ENCODE peak calls at places on chromosomes 13 and 19, in four cellular contexts. One of them, this sample, is unnamed.

GRCh38 chr19:18420931-18421330 is 1.7 kb downstream of the SSBP4 start:
- DNase-seq in stimulated activated naive CD8-positive, alpha-beta T cell treated with anti-CD3 and anti-CD28 coated beads, Interleukin-15, Interleukin-2, amounts not matched to agents 100 U/mL and 50 U/mL, for 24 hours: no peak
- DNase-seq in LHCN-M2: no peak
- DNase-seq in dorsolateral prefrontal cortex: no peak
- DNase-seq in this sample: no peak

GRCh38 chr19:10461047-10461949 is 41.0 kb downstream of the PDE4A start:
- DNase-seq in stimulated activated naive CD8-positive, alpha-beta T cell treated with anti-CD3 and anti-CD28 coated beads, Interleukin-15, Interleukin-2, amounts not matched to agents 100 U/mL and 50 U/mL, for 24 hours: peak
- DNase-seq in dorsolateral prefrontal cortex: peak
- DNase-seq in LHCN-M2: peak
- DNase-seq in this sample: peak

GRCh38 chr19:16330368-16330801 is 5.8 kb downstream of the KLF2 start:
- DNase-seq in dorsolateral prefrontal cortex: peak
- DNase-seq in LHCN-M2: peak
- DNase-seq in stimulated activated naive CD8-positive, alpha-beta T cell treated with anti-CD3 and anti-CD28 coated beads, Interleukin-15, Interleukin-2, amounts not matched to agents 100 U/mL and 50 U/mL, for 24 hours: peak
- DNase-seq in this sample: no peak

GRCh38 chr19:4970558-4971423 is 1.9 kb downstream of the KDM4B start:
- DNase-seq in LHCN-M2: no peak
- DNase-seq in dorsolateral prefrontal cortex: no peak
- DNase-seq in stimulated activated naive CD8-positive, alpha-beta T cell treated with anti-CD3 and anti-CD28 coated beads, Interleukin-15, Interleukin-2, amounts not matched to agents 100 U/mL and 50 U/mL, for 24 hours: no peak
- DNase-seq in this sample: no peak

GRCh38 chr13:74696148-74696922 is 562.1 kb upstream of the KLF12 start:
- DNase-seq in dorsolateral prefrontal cortex: no peak
- DNase-seq in LHCN-M2: no peak
- DNase-seq in stimulated activated naive CD8-positive, alpha-beta T cell treated with anti-CD3 and anti-CD28 coated beads, Interleukin-15, Interleukin-2, amounts not matched to agents 100 U/mL and 50 U/mL, for 24 hours: no peak
- DNase-seq in this sample: no peak

GRCh38 chr19:10549733-10550132 is 6.0 kb downstream of the ATG4D start:
- DNase-seq in LHCN-M2: no peak
- DNase-seq in stimulated activated naive CD8-positive, alpha-beta T cell treated with anti-CD3 and anti-CD28 coated beads, Interleukin-15, Interleukin-2, amounts not matched to agents 100 U/mL and 50 U/mL, for 24 hours: no peak
- DNase-seq in dorsolateral prefrontal cortex: no peak
- DNase-seq in this sample: no peak

GRCh38 chr19:39246951-39247669 is 1.5 kb downstream of the IFNL4 start:
- DNase-seq in LHCN-M2: no peak
- DNase-seq in dorsolateral prefrontal cortex: peak
- DNase-seq in stimulated activated naive CD8-positive, alpha-beta T cell treated with anti-CD3 and anti-CD28 coated beads, Interleukin-15, Interleukin-2, amounts not matched to agents 100 U/mL and 50 U/mL, for 24 hours: peak
- DNase-seq in this sample: no peak

GRCh38 chr19:47157455-47158321 is 27.1 kb downstream of the SAE1 start:
- DNase-seq in LHCN-M2: peak
- DNase-seq in dorsolateral prefrontal cortex: no peak
- DNase-seq in stimulated activated naive CD8-positive, alpha-beta T cell treated with anti-CD3 and anti-CD28 coated beads, Interleukin-15, Interleukin-2, amounts not matched to agents 100 U/mL and 50 U/mL, for 24 hours: peak
- DNase-seq in this sample: no peak

GRCh38 chr13:106183410-106184128 is 351.9 kb downstream of the EFNB2 start:
- DNase-seq in dorsolateral prefrontal cortex: no peak
- DNase-seq in stimulated activated naive CD8-positive, alpha-beta T cell treated with anti-CD3 and anti-CD28 coated beads, Interleukin-15, Interleukin-2, amounts not matched to agents 100 U/mL and 50 U/mL, for 24 hours: no peak
- DNase-seq in LHCN-M2: no peak
- DNase-seq in this sample: no peak

GRCh38 chr13:111480976-111481375 is 160.5 kb downstream of the TEX29 start:
- DNase-seq in LHCN-M2: no peak
- DNase-seq in dorsolateral prefrontal cortex: no peak
- DNase-seq in stimulated activated naive CD8-positive, alpha-beta T cell treated with anti-CD3 and anti-CD28 coated beads, Interleukin-15, Interleukin-2, amounts not matched to agents 100 U/mL and 50 U/mL, for 24 hours: no peak
- DNase-seq in this sample: no peak

GRCh38 chr19:29079331-29079730 is 133.6 kb downstream of the UQCRFS1 start:
- DNase-seq in dorsolateral prefrontal cortex: no peak
- DNase-seq in stimulated activated naive CD8-positive, alpha-beta T cell treated with anti-CD3 and anti-CD28 coated beads, Interleukin-15, Interleukin-2, amounts not matched to agents 100 U/mL and 50 U/mL, for 24 hours: no peak
- DNase-seq in LHCN-M2: no peak
- DNase-seq in this sample: no peak